ENCODE peak calls at places on chromosomes 11 and 22, in six cellular contexts. F is GM23338, Q is upper lobe of right lung, D is adrenal gland, O is cardiac muscle cell, W is pancreas. I is an unnamed sample.
A peak's percentile ranks its signal among the peaks of the same experiment; 100 is the strongest.

GRCh38 chr22:43337385-43337784 is 5.8 kb downstream of the SCUBE1 start:
- DNase-seq in Q (peak; percentile 63), F (no peak), W (no peak), O (peak; percentile 29), D (no peak), I (no peak)

GRCh38 chr22:33873186-33873585 is 47.1 kb downstream of the LARGE1 start:
- DNase-seq in D (no peak), W (no peak), F (no peak), Q (no peak), O (no peak), I (no peak)

GRCh38 chr11:14894657-14895598 is 2.9 kb upstream of the CYP2R1 start:
- DNase-seq in W (no peak), F (no peak), Q (peak; percentile 82), D (peak; percentile 28), O (peak; percentile 94), I (peak; percentile 65)

GRCh38 chr11:110131386-110132123 is 38.4 kb downstream of the ZC3H12C start:
- DNase-seq in Q (no peak), F (peak; percentile 3), W (no peak), O (no peak), D (no peak), I (no peak)

GRCh38 chr11:125451400-125452124 is 44.5 kb downstream of the FEZ1 start:
- DNase-seq in D (peak; percentile 48), F (peak; percentile 96), Q (peak; percentile 71), O (peak; percentile 59), W (no peak), I (no peak)

GRCh38 chr11:12889243-12889642 is 119.9 kb upstream of the RASSF10 start:
- DNase-seq in F (no peak), D (no peak), O (peak; percentile 88), Q (peak; percentile 67), W (no peak), I (no peak)

GRCh38 chr11:106917973-106918372 is 100.3 kb downstream of the GUCY1A2 start:
- DNase-seq in D (no peak), O (peak; percentile 24), Q (no peak), F (peak; percentile 57), W (no peak), I (no peak)

GRCh38 chr22:46240917-46241316 is 9.2 kb downstream of the CDPF1 start:
- DNase-seq in W (no peak), Q (no peak), D (no peak), O (no peak), F (no peak), I (no peak)

DNA sequence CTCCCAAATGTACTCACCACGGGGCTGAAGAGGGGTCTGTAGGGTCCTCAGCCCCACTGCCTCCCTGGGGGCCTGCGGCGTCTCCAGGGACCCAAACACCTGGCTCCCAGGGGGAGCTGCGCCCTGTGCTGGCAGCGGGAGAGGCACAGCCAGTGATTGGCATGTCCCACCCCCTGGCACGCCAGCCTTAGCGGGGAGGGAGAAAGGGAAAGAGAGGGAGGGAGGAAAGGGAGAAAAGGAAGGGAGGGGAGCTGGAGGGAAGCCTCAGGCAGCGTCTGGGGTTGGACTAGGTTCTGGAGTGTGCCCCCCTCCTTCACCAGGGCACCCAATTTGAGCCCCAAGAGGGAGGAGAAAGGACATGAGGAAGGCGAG is at the start of gene CHRM1:
- DNase-seq in D (no peak), F (no peak), Q (no peak), W (peak; percentile 70), O (no peak), I (peak; percentile 68)
- H3K4me3 ChIP-seq in D (no peak within 1 kb of the TSS), F (no peak within 1 kb of the TSS), Q (peak within 1 kb of the TSS; percentile 31), W (peak within 1 kb of the TSS; percentile 27), O (no peak within 1 kb of the TSS), I (peak within 1 kb of the TSS; percentile 24)

DNA sequence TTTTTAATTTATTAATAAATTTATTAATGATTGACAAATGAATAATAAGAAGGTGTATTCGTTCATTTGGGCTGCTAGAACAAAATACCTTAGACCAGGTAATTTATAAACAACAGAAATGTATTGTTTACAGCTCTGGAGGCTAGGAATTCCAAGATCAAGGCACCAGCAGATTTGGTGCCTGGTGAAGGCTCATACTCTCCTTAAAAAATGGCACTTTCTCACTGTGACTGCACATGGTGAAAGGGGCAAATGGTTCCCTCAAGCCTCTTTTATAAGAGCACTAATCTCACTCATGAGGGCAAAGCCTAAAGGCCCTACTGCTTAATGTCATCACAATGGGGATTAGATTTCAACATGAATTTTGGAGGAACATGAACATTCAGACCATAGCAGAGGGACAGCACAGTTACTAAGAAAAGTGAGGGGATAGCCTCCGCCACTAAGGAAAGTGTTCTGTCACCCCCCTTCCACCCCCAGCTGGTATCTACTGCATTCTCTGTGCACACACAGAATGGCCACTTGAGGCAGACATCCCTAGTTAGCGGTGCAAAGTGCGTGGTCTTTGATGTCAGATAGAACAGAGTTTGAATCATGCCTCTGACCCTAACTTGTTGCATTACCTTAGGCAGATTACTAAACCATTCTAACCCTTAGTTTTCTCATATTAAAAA is 47.2 kb upstream of the CEP295 start:
- DNase-seq in Q (no peak), F (peak; percentile 47), O (no peak), D (no peak), W (no peak), I (no peak)
- TF ChIP-seq CTCF in Q (no peak), F (peak; percentile 52), O (peak; percentile 5), D (peak; percentile 11), W (no peak), I (no peak)

GRCh38 chr11:118264568-118265470 is 722 bp upstream of the MPZL2 start:
- DNase-seq in Q (no peak), D (no peak), F (peak; percentile 22), O (no peak), W (no peak), I (no peak)
- H3K4me3 ChIP-seq in Q (peak overlapping the region; percentile 57), D (no peak overlapping the region), F (peak overlapping the region; percentile 46), O (no peak overlapping the region), W (peak overlapping the region; percentile 38), I (no peak overlapping the region)

GRCh38 chr11:114289779-114290178 is 6.4 kb upstream of the NNMT start:
- DNase-seq in O (no peak), W (no peak), D (no peak), F (peak; percentile 22), Q (no peak), I (no peak)
- TF ChIP-seq CTCF in O (no peak), W (no peak), D (no peak), F (no peak), Q (no peak), I (no peak)